ENCODE peak calls at places on chromosomes 12 and 14, in seven cellular contexts. D is astrocyte of the spinal cord; R is fibroblast of the aortic adventitia; Z is CD8-positive, alpha-beta T cell; I is GM20000; K is fibroblast of pulmonary artery; G is AG10803. M is an unnamed sample.

GRCh38 chr14:77681196-77682157 is 26.3 kb downstream of the ALKBH1 start:
- DNase-seq in I (no peak), G (peak; percentile 37), K (peak; percentile 7), R (peak; percentile 13), D (peak; percentile 54), Z (no peak), M (no peak)

GRCh38 chr14:50836515-50836914 is 5.6 kb upstream of the NIN start:
- DNase-seq in R (no peak), Z (no peak), G (no peak), D (peak; percentile 16), I (no peak), K (no peak), M (no peak)

GRCh38 chr12:6215932-6216494 is 15.8 kb downstream of the CD9 start:
- DNase-seq in Z (no peak), G (peak; percentile 97), D (peak; percentile 92), R (peak; percentile 83), I (no peak), K (peak; percentile 89), M (no peak)

GRCh38 chr14:23877111-23877510 is 76.5 kb upstream of the DHRS4 start:
- DNase-seq in Z (no peak), R (no peak), D (no peak), K (no peak), I (no peak), G (no peak), M (no peak)

GRCh38 chr14:64723691-64724577 is 19.7 kb downstream of the PLEKHG3 start:
- DNase-seq in G (no peak), K (no peak), R (no peak), D (no peak), Z (no peak), I (no peak), M (no peak)

GRCh38 chr14:79842270-79842669 is 369.0 kb downstream of the DIO2 start:
- DNase-seq in K (peak; percentile 67), D (peak; percentile 71), I (no peak), G (peak; percentile 9), Z (no peak), R (peak; percentile 70), M (no peak)

GRCh38 chr12:49553512-49554088 is 14.3 kb downstream of the MCRS1 start:
- DNase-seq in R (no peak), K (peak; percentile 22), G (no peak), D (peak; percentile 17), I (peak; percentile 76), Z (no peak), M (no peak)

GRCh38 chr12:108734200-108734906 is 3.0 kb upstream of the CORO1C start:
- DNase-seq in Z (no peak), R (peak; percentile 94), D (peak; percentile 94), I (peak; percentile 35), G (peak; percentile 89), K (peak; percentile 86), M (no peak)

GRCh38 chr12:123389560-123390351 is 5.8 kb downstream of the KMT5A start:
- DNase-seq in G (no peak), I (peak; percentile 81), Z (peak; percentile 28), K (no peak), D (peak; percentile 26), R (peak; percentile 21), M (peak; percentile 50)

GRCh38 chr12:131012279-131013069 is 58.8 kb downstream of the ADGRD1 start:
- DNase-seq in I (no peak), Z (no peak), K (no peak), D (no peak), R (no peak), G (no peak), M (no peak)

GRCh38 chr14:74019408-74019714 is 212 bp downstream of the BBOF1 start:
- DNase-seq in G (no peak), I (no peak), Z (no peak), K (no peak), D (no peak), R (no peak), M (no peak)

GRCh38 chr14:55585854-55586253 is 5.8 kb downstream of the KTN1 start:
- DNase-seq in D (peak; percentile 68), I (no peak), Z (no peak), K (peak; percentile 49), G (peak; percentile 16), R (peak; percentile 50), M (no peak)

GRCh38 chr12:64181504-64182291 is 40.4 kb downstream of the KICS2 start:
- DNase-seq in I (no peak), Z (no peak), G (peak; percentile 96), D (peak; percentile 97), K (peak; percentile 94), R (peak; percentile 97), M (no peak)

GRCh38 chr12:112319395-112319794 is 62.8 kb downstream of the HECTD4 start:
- DNase-seq in I (no peak), D (no peak), R (no peak), G (no peak), K (no peak), Z (no peak), M (no peak)

GRCh38 chr12:31897791-31898503 is 61.3 kb upstream of the RESF1 start:
- DNase-seq in D (peak; percentile 28), Z (peak; percentile 31), R (no peak), I (no peak), G (no peak), K (peak; percentile 53), M (no peak)

GRCh38 chr12:49388682-49389081 is 21.4 kb downstream of the SPATS2 start:
- DNase-seq in G (no peak), K (no peak), I (no peak), D (no peak), Z (no peak), R (no peak), M (no peak)

GRCh38 chr14:93054876-93055275 is 60.8 kb downstream of the ITPK1 start:
- DNase-seq in G (no peak), D (no peak), I (no peak), R (no peak), Z (no peak), K (no peak), M (no peak)

GRCh38 chr14:68458840-68459469 is 333.9 kb downstream of the ZFP36L1 start:
- DNase-seq in R (peak; percentile 95), G (peak; percentile 93), I (no peak), D (peak; percentile 85), Z (no peak), K (peak; percentile 73), M (no peak)

GRCh38 chr14:52051251-52051650 is 17.6 kb downstream of the NID2 start:
- DNase-seq in G (peak; percentile 51), I (no peak), K (no peak), D (no peak), R (peak; percentile 20), Z (no peak), M (no peak)

GRCh38 chr14:105664691-105665090 is 138.3 kb downstream of the TMEM121 start:
- DNase-seq in K (no peak), I (no peak), G (no peak), D (no peak), R (no peak), Z (no peak), M (no peak)

GRCh38 chr12:107319536-107320030 is 226.2 kb upstream of the CRY1 start:
- DNase-seq in I (no peak), K (no peak), R (no peak), D (no peak), G (no peak), Z (peak; percentile 18), M (no peak)

GRCh38 chr14:75234173-75234855 is 44.3 kb upstream of the FOS start:
- DNase-seq in I (no peak), Z (no peak), G (peak; percentile 72), D (peak; percentile 94), K (peak; percentile 91), R (peak; percentile 80), M (no peak)

GRCh38 chr14:90546767-90547166 is 149.9 kb downstream of the CALM1 start:
- DNase-seq in R (no peak), K (no peak), D (no peak), I (no peak), G (no peak), Z (no peak), M (no peak)

DNA sequence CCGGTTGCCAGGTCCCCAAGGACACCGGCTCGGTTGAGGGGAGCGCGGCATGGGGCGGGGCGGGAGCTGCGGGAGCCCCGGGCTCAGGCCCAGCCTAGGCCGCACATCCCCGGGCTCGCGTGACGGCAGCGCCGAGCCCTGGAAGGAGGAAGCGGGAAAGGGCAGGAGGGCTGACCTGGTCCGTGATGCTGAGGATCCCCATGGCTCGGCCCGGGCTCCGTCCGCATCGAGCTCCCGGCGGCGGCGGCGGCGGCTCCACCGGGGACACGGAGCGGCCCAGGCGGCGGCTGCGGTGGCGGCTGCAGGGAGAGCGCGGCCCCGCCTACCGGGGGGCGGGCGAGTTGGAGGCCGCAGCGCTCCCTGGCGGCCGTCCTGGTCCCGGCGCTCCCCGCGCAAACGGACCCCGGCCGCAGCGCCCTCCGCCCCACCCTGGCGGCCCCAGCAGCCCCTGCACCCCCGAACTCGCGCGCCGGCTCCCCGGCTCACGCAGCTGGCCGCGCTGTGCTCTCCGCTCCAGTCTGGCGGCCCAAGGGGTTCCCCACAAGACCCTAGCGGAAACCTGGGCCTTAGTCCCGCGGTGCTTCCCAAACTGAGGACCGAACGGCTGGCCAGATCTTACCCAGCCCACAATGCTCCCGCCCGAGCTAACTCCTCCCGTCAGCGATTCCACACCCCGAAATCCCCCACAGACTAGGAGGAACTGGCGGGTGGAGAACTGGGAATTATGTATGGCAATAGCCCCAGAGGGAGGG is at the start of gene ANKRD52:
- DNase-seq in Z (peak; percentile 81), G (peak; percentile 83), I (peak; percentile 99), R (peak; percentile 87), K (peak; percentile 70), D (peak; percentile 69), M (peak; percentile 89)
- TF ChIP-seq CTCF in Z (peak; percentile 64), G (peak; percentile 41), I (peak; percentile 85), R (peak; percentile 60), K (peak; percentile 18), D (peak; percentile 49), M (peak; percentile 59)

GRCh38 chr12:9149372-9149771 is 33.7 kb upstream of the A2M start:
- DNase-seq in D (no peak), K (no peak), I (no peak), R (no peak), G (no peak), Z (no peak), M (no peak)
- TF ChIP-seq CTCF in D (no peak), K (no peak), I (no peak), R (no peak), G (no peak), Z (no peak), M (no peak)

GRCh38 chr14:86038401-86038985 is 508.5 kb downstream of the FLRT2 start:
- DNase-seq in R (peak; percentile 53), G (peak; percentile 39), D (peak; percentile 49), I (peak; percentile 56), K (peak; percentile 76), Z (peak; percentile 22), M (peak; percentile 42)

GRCh38 chr14:86035882-86036281 is 505.9 kb downstream of the FLRT2 start:
- DNase-seq in D (no peak), G (peak; percentile 4), K (peak; percentile 27), Z (no peak), R (peak; percentile 1), I (peak; percentile 8), M (no peak)
- TF ChIP-seq CTCF in D (peak; percentile 47), G (peak; percentile 53), K (peak; percentile 60), Z (no peak), R (peak; percentile 45), I (peak; percentile 32), M (no peak)

DNA sequence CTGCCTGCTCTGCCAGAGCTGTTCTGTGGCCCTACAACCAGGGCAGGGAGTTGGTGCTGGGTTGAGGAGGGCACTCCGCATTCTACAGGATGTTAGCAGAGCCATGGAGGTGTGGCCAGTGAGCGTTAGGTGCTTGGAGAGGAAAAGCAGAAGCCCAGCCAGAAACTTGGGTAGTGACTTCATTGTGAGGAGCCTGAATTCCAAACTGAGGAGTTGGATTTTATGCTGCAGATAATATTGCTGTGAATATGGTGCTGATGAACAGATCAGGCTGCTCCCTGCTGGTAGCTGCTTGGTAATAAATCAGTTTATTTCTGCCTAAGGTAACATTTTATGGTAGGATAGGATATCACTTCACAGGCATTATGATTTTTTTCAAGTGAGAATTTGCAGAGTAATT is 7.1 kb upstream of the CCDC175 start:
- DNase-seq in R (peak; percentile 67), D (peak; percentile 55), G (peak; percentile 3), Z (no peak), I (no peak), K (peak; percentile 39), M (no peak)
- TF ChIP-seq CTCF in R (peak; percentile 39), D (peak; percentile 16), G (no peak), Z (no peak), I (no peak), K (peak; percentile 20), M (no peak)

M was measured in mesothelial cell of epicardium.